ENCODE peak calls at places on chromosomes 3 and 15, in six cellular contexts. G is mesendoderm, T is IMR-90, F is H1, R is neuronal stem cell, X is H9. N is an unnamed sample.

GRCh38 chr3:98812851-98813374 is 49.8 kb downstream of the ST3GAL6 start:
- DNase-seq in G (peak; percentile 38), X (no peak), R (no peak), F (no peak), T (peak; percentile 50), N (peak; percentile 56)

GRCh38 chr3:153111056-153111455 is 51.0 kb upstream of the RAP2B start:
- DNase-seq in X (no peak), F (no peak), G (no peak), T (no peak), R (no peak), N (no peak)

GRCh38 chr15:98734472-98735284 is 86.3 kb downstream of the IGF1R start:
- DNase-seq in R (no peak), G (peak; percentile 56), X (no peak), T (peak; percentile 48), F (no peak), N (peak; percentile 54)

GRCh38 chr15:70101459-70102113 is 3.9 kb upstream of the TLE3 start:
- DNase-seq in G (peak; percentile 98), T (peak; percentile 86), F (peak; percentile 78), X (peak; percentile 77), R (peak; percentile 93), N (peak; percentile 98)

GRCh38 chr15:59138243-59138642 is 33.3 kb downstream of the CCNB2 start:
- DNase-seq in F (peak; percentile 83), G (peak; percentile 85), X (peak; percentile 86), T (peak; percentile 22), R (peak; percentile 6), N (peak; percentile 45)

GRCh38 chr15:25967120-25967519 is 104.0 kb upstream of the ATP10A start:
- DNase-seq in G (no peak), X (no peak), R (no peak), T (peak; percentile 1), F (no peak), N (no peak)

GRCh38 chr15:70242962-70243685 is 145.4 kb upstream of the TLE3 start:
- DNase-seq in T (no peak), X (no peak), R (no peak), G (peak; percentile 47), F (no peak), N (no peak)

GRCh38 chr15:98506172-98506571 is 142.2 kb upstream of the IGF1R start:
- DNase-seq in X (no peak), R (no peak), T (no peak), G (no peak), F (no peak), N (no peak)

GRCh38 chr15:29432191-29433049 is 162.8 kb upstream of the NSMCE3 start:
- DNase-seq in T (no peak), G (no peak), X (no peak), R (no peak), F (no peak), N (no peak)

GRCh38 chr3:126353694-126354321 is 3.4 kb downstream of the KLF15 start:
- DNase-seq in R (no peak), X (no peak), F (no peak), G (no peak), T (no peak), N (no peak)

GRCh38 chr15:34810455-34811146 is 15.3 kb upstream of the ACTC1 start:
- DNase-seq in F (no peak), X (no peak), T (peak; percentile 100), G (peak; percentile 51), R (no peak), N (peak; percentile 99)

GRCh38 chr15:90191795-90192494 is 9.2 kb upstream of the SEMA4B start:
- DNase-seq in T (no peak), R (no peak), F (no peak), X (no peak), G (no peak), N (no peak)

GRCh38 chr3:13170317-13170716 is 97.1 kb upstream of the IQSEC1 start:
- DNase-seq in T (no peak), F (no peak), X (no peak), R (no peak), G (no peak), N (no peak)

GRCh38 chr15:33756950-33757349 is 211.3 kb upstream of the CHRM5 start:
- DNase-seq in T (no peak), F (no peak), R (no peak), G (no peak), X (no peak), N (no peak)

GRCh38 chr15:85035980-85036379 is 54.3 kb downstream of the PDE8A start:
- DNase-seq in T (no peak), F (no peak), R (no peak), G (no peak), X (no peak), N (no peak)

GRCh38 chr3:11619946-11620652 is 23.6 kb downstream of the VGLL4 start:
- DNase-seq in T (no peak), X (no peak), G (no peak), F (no peak), R (no peak), N (no peak)

GRCh38 chr3:146746190-146746589 is 141.0 kb upstream of the PLSCR5 start:
- DNase-seq in X (no peak), F (no peak), R (no peak), G (no peak), T (peak; percentile 23), N (no peak)

GRCh38 chr15:29337156-29337959 is 67.7 kb upstream of the NSMCE3 start:
- DNase-seq in R (no peak), G (no peak), X (no peak), T (peak; percentile 25), F (no peak), N (no peak)

DNA sequence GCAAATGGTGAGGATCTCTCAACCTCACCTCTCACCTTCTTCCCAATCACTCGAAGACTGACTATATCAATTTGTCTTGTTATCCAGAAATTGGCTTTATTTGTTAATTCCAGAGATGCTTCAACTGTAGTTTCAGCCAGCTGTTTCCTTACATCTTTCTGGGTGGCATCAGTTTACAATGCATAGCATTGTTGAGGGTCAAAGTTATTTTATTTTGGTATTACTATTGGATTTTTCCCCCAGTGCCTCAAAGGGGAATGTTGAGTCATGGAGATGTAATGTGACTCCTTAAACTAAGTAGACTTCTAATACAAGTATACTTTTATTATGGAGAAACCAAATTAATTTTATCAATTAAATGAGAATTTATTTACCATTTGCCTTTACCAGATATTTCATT is 351.6 kb downstream of the TIGIT start:
- DNase-seq in R (no peak), G (no peak), X (no peak), T (peak; percentile 58), F (no peak), N (no peak)
- H2BK15ac ChIP-seq in R (no peak overlapping the region), G (no peak overlapping the region), X (no peak overlapping the region), T (no peak overlapping the region), F (no peak overlapping the region), N (no peak overlapping the region)

DNA sequence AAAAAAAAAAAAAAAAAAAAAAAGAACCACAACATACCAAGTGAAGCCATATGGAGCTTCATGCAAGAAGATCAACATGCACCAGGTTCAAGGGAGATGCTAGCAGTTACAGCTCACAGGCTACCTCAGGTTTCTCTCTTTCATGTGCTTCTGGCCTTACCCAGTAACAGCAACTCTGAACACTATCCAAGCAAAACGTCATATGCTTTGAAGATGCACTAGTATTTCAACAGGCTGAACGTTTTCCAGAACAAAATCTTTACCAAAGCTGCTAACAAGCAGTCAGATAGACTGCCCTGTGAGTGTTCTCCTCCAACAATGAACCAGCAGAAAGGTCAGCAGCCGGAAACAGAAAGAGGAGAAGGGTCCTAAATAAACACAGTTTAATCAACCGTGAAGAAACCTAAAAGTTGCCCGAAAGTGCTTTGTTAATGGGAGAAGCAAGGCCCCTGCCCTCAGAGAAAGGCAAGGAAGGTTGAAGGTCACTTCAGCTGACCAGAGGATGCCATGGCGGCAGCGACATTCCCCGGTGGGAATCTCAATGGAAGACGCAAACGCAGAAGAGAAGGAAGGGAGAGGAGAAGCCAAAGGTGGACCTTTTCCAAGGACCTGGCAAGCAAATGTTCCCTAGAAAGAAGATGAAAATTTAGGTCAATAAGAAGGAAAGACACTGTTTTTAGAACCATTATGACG is 80.1 kb downstream of the CCNL1 start:
- DNase-seq in R (peak; percentile 57), T (no peak), G (no peak), X (no peak), F (peak; percentile 27), N (peak; percentile 17)
- H3K4me1 ChIP-seq in R (peaks cover 25% of the 10 kb centered on the region), T (peaks cover 15% of the 10 kb centered on the region), G (no peaks in the 10 kb centered on the region), X (no peaks in the 10 kb centered on the region), F (peaks cover 4% of the 10 kb centered on the region), N (peaks cover 29% of the 10 kb centered on the region)

DNA sequence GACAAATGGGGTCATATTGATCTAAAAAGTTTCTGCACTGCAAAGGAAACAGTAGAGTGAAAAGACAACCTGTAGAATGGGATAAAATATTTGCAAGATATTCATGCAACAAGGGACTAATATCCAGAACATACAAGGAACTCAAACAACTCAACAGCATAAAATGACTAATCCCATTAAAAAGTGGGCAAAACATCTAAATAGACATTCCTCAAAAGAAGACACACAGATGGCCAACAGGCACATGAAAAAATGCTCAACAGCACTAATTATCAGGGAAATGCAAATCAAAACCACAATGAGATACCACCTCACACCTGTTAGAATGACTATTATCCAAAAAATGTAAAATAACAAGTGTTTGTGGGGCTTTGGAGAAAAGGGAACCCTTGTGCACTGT is 8.8 kb downstream of the SLC12A8 start:
- DNase-seq in R (no peak), G (no peak), T (no peak), F (no peak), X (no peak), N (no peak)
- H3K18ac ChIP-seq in R (no peak overlapping the region), G (no peak overlapping the region), T (no peak overlapping the region), F (no peak overlapping the region), X (no peak overlapping the region), N (no peak overlapping the region)

GRCh38 chr3:72665701-72666443 is 182.4 kb downstream of the SHQ1 start:
- DNase-seq in F (peak; percentile 87), G (peak; percentile 95), R (no peak), T (no peak), X (peak; percentile 37), N (peak; percentile 28)

GRCh38 chr3:72664171-72664570 is 184.1 kb downstream of the SHQ1 start:
- DNase-seq in F (no peak), G (no peak), X (no peak), T (no peak), R (no peak), N (no peak)

GRCh38 chr3:72663429-72663828 is 184.8 kb downstream of the SHQ1 start:
- DNase-seq in X (no peak), T (no peak), F (no peak), R (no peak), G (no peak), N (peak; percentile 19)

GRCh38 chr3:72665103-72665502 is 183.1 kb downstream of the SHQ1 start:
- DNase-seq in R (no peak), X (no peak), G (no peak), F (no peak), T (no peak), N (no peak)

GRCh38 chr3:72664576-72664975 is 183.7 kb downstream of the SHQ1 start:
- DNase-seq in R (no peak), G (no peak), F (no peak), X (no peak), T (no peak), N (no peak)
- H2BK15ac ChIP-seq in R (no peak overlapping the region), G (no peak overlapping the region), F (no peak overlapping the region), X (no peak overlapping the region), T (no peak overlapping the region), N (no peak overlapping the region)

DNA sequence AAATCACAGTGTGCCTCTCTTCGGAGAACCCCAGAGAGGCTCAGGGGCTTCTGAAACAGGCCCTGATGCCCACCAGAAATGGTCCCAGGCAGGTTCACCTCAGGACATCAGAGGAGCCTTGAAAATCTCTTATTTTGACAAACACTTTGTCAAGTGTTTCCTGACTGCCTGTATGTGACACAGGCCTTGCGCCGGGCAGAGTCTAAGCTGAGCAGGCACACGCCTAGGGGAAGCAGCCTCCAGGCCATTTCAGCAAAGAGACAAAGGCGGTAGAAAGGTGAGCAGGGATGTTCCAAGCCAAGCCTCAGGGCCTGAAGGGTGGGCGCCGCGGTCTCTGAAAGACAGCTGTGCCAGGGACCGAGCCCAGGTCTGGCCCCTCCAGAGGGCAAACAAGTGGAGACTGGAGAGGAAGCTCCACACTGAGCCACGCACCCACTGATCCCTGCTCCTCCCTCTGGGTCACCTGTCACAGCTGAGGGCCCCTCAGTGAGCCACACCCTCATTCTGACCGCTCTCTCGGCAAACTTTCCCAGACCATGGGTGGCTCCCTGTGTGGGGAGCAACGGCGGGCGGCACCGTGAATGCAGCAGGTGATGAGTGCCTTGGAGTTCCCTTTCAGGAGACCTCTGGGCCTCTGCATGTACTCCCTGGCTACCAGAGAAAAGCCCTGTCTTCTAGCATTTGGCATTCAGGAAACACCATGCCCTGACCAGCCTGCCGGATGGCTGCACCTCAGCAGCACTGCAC is 136.1 kb downstream of the ADAMTS17 start:
- DNase-seq in G (no peak), X (no peak), R (no peak), T (no peak), F (no peak), N (no peak)
- H3K4me1 ChIP-seq in G (no peaks in the 10 kb centered on the region), X (no peaks in the 10 kb centered on the region), R (no peaks in the 10 kb centered on the region), T (no peaks in the 10 kb centered on the region), F (peaks cover 5% of the 10 kb centered on the region), N (no peaks in the 10 kb centered on the region)

N was measured in mesenchymal stem cell.